ENCODE peak calls at places on chromosomes 1 and 21, in ten cellular contexts. Q, U, B, X, V, M, J, A, N and W are unnamed samples.

GRCh38 chr1:175191654-175192053 is 922 bp downstream of the KIAA0040 start:
- DNase-seq in Q (no peak), U (no peak), B (no peak), X (no peak), V (no peak), M (no peak), J (no peak), A (no peak), N (no peak), W (no peak)

GRCh38 chr1:221567859-221568507 is 173.9 kb downstream of the DUSP10 start:
- DNase-seq in Q (no peak), U (no peak), B (peak; percentile 33), X (no peak), V (no peak), M (no peak), J (no peak), A (no peak), N (no peak), W (no peak)

GRCh38 chr1:232534552-232535517 is 95.1 kb downstream of the SIPA1L2 start:
- DNase-seq in Q (no peak), U (no peak), B (no peak), X (no peak), V (no peak), M (no peak), J (no peak), A (no peak), N (no peak), W (no peak)

GRCh38 chr1:229642376-229642775 is 16.3 kb downstream of the URB2 start:
- DNase-seq in Q (no peak), U (no peak), B (no peak), X (no peak), V (no peak), M (no peak), J (no peak), A (no peak), N (no peak), W (no peak)

GRCh38 chr1:243705585-243705984 is 144.5 kb downstream of the AKT3 start:
- DNase-seq in Q (no peak), U (no peak), B (no peak), X (no peak), V (no peak), M (no peak), J (no peak), A (no peak), N (no peak), W (no peak)

GRCh38 chr1:31216016-31216415 is 23.7 kb downstream of the NKAIN1 start:
- DNase-seq in Q (peak; percentile 56), U (no peak), B (peak; percentile 17), X (no peak), V (no peak), M (no peak), J (peak; percentile 46), A (no peak), N (no peak), W (no peak)

GRCh38 chr1:156654700-156655099 is 12.8 kb downstream of the BCAN start:
- DNase-seq in Q (no peak), U (no peak), B (no peak), X (no peak), V (no peak), M (no peak), J (peak; percentile 23), A (no peak), N (no peak), W (no peak)

GRCh38 chr1:21490774-21491482 is 18.3 kb upstream of the ALPL start:
- DNase-seq in Q (no peak), U (no peak), B (peak; percentile 64), X (peak; percentile 20), V (no peak), M (peak; percentile 52), J (peak; percentile 84), A (no peak), N (peak; percentile 67), W (no peak)

GRCh38 chr1:235051521-235051920 is 77.1 kb downstream of the TOMM20 start:
- DNase-seq in Q (no peak), U (no peak), B (no peak), X (no peak), V (no peak), M (no peak), J (no peak), A (no peak), N (no peak), W (no peak)

GRCh38 chr1:78839704-78840277 is 166.7 kb downstream of the ADGRL4 start:
- DNase-seq in Q (peak; percentile 58), U (peak; percentile 56), B (peak; percentile 51), X (peak; percentile 42), V (peak; percentile 17), M (no peak), J (peak; percentile 63), A (peak; percentile 18), N (peak; percentile 29), W (no peak)

GRCh38 chr1:166910396-166910994 is 34.4 kb upstream of the TADA1 start:
- DNase-seq in Q (peak; percentile 62), U (peak; percentile 67), B (peak; percentile 81), X (peak; percentile 79), V (peak; percentile 36), M (peak; percentile 70), J (peak; percentile 83), A (peak; percentile 54), N (peak; percentile 93), W (peak; percentile 54)

GRCh38 chr1:19398309-19398760 is 86.2 kb downstream of the SLC66A1 start:
- DNase-seq in Q (no peak), U (no peak), B (peak; percentile 99), X (no peak), V (no peak), M (peak; percentile 83), J (peak; percentile 99), A (no peak), N (no peak), W (no peak)

GRCh38 chr1:90924982-90925381 is 96.9 kb downstream of the ZNF644 start:
- DNase-seq in Q (no peak), U (no peak), B (peak; percentile 8), X (no peak), V (no peak), M (no peak), J (no peak), A (no peak), N (no peak), W (no peak)

GRCh38 chr1:229714964-229715603 is 89.0 kb downstream of the URB2 start:
- DNase-seq in Q (no peak), U (no peak), B (peak; percentile 18), X (peak; percentile 32), V (no peak), M (no peak), J (peak; percentile 31), A (no peak), N (peak; percentile 57), W (no peak)

GRCh38 chr1:2974701-2975301 is 46.5 kb upstream of the ACTRT2 start:
- DNase-seq in Q (no peak), U (no peak), B (no peak), X (no peak), V (no peak), M (peak; percentile 62), J (no peak), A (no peak), N (no peak), W (no peak)

GRCh38 chr1:230272557-230272956 is 153.6 kb downstream of the PGBD5 start:
- DNase-seq in Q (no peak), U (no peak), B (no peak), X (no peak), V (no peak), M (peak; percentile 56), J (no peak), A (no peak), N (no peak), W (no peak)

DNA sequence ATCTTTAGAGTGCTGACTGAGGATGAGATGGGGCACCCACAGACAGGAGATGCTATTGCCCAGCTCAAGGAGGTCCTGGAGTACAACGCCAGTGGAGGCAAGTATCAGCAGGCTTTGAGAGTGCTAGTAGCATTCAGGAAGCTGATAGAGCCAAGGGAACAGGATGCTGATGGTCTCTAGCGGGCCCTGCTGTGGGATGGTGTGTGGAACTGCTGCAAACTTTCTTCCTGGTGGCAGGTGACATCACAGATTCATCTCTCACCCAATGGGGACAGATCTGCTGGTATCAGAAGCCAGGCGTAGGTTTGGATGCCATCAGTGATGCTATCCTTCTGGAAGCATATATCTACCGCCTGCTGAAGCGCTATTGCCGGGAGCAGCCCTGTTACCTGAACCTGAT is 609.8 kb upstream of the NCAM2 start:
- DNase-seq in Q (no peak), U (no peak), B (no peak), X (no peak), V (no peak), M (no peak), J (no peak), A (no peak), N (no peak), W (no peak)
- TF ChIP-seq CTCF in Q (no peak), U (no peak), B (no peak), X (no peak), V (no peak), M (no peak), J (no peak), A (no peak), N (no peak), W (no peak)

GRCh38 chr1:206581571-206581981 is 30.7 kb downstream of the EIF2D start:
- DNase-seq in Q (no peak), U (no peak), B (no peak), X (no peak), V (no peak), M (no peak), J (no peak), A (no peak), N (no peak), W (peak; percentile 95)
- TF ChIP-seq CTCF in Q (no peak), U (no peak), B (no peak), X (no peak), V (no peak), M (no peak), J (no peak), A (no peak), N (no peak), W (no peak)

DNA sequence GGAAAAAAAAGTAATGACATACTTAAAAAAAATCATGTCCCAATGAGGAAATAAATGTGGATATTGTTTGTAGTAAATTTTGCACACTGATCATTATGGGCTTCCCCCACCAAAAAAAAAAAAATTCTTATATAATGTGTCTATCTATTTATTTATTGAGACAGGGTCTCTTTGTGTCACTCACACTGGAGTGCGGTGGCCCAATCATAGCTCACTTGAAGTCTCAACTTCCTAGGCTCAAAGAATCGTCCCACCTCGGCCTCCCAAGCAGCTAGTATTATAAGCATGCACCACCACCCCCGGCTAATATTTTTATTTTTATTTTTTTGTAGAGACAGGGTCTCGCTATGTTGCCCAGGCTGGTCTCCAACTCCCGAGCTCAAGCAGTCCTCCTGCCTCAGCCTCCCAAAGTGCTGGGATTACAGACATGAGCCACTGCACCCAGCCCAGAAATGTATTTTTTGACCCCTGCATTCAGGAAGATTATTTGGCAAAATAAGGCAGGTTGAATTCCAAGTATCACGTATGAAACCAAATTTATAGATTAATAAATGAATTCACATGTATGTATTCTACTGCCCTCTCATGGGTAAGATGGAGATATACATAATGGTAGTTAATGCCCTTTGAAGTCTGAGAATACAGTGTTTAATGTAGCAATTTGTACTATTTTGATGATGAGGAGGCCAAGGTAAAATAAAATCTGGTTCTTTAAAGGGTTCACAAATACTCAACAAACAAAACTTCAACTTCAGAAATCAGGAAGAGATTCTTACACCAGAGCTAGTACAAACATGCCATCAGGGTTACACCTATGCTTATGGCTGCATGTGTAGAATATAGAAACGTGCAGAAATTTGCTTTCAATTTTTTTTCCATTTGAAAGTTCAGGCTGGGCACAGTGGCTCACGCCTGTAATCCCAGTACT is 1.4 kb upstream of the DENND2C start:
- DNase-seq in Q (no peak), U (no peak), B (peak; percentile 32), X (no peak), V (no peak), M (no peak), J (peak; percentile 35), A (no peak), N (peak; percentile 3), W (no peak)
- TF ChIP-seq CTCF in Q (peak; percentile 34), U (peak; percentile 58), B (peak; percentile 52), X (no peak), V (peak; percentile 36), M (peak; percentile 5), J (peak; percentile 31), A (no peak), N (peak; percentile 37), W (peak; percentile 40)

GRCh38 chr1:41038110-41038509 is 16.6 kb upstream of the SLFNL1 start:
- DNase-seq in Q (no peak), U (no peak), B (no peak), X (no peak), V (no peak), M (no peak), J (peak; percentile 15), A (no peak), N (no peak), W (no peak)
- TF ChIP-seq CTCF in Q (no peak), U (peak; percentile 56), B (no peak), X (no peak), V (no peak), M (no peak), J (peak; percentile 27), A (no peak), N (peak; percentile 24), W (no peak)